ENCODE peak calls at places on chromosomes 6 and 20, in four cellular contexts. P is KBM-7, L is LoVo, D is Calu3. T is an unnamed sample.

GRCh38 chr6:6856538-6857523 is 250.9 kb upstream of the RREB1 start:
- DNase-seq in D (peak), L (peak), P (peak), T (peak)

GRCh38 chr6:4133941-4134838 is 1.2 kb downstream of the ECI2 start:
- DNase-seq in P (peak), L (no peak), D (peak), T (no peak)

GRCh38 chr6:155077784-155078183 is 82.7 kb downstream of the TIAM2 start:
- DNase-seq in P (peak), D (no peak), L (no peak), T (no peak)

GRCh38 chr20:16560661-16561060 is 12.6 kb downstream of the KIF16B start:
- DNase-seq in L (no peak), D (no peak), P (no peak), T (no peak)

GRCh38 chr6:125421853-125422252 is 120.1 kb upstream of the HDDC2 start:
- DNase-seq in D (peak), P (no peak), L (no peak), T (peak)

GRCh38 chr6:3457710-3458605 is 1.1 kb upstream of the SLC22A23 start:
- DNase-seq in L (peak), D (no peak), P (peak), T (no peak)

GRCh38 chr6:163333038-163333437 is 81.5 kb upstream of the QKI start:
- DNase-seq in P (no peak), D (no peak), L (no peak), T (no peak)

GRCh38 chr6:10184408-10185187 is 230.3 kb downstream of the TFAP2A start:
- DNase-seq in D (no peak), L (no peak), P (no peak), T (no peak)

GRCh38 chr20:57240850-57241429 is 25.5 kb downstream of the BMP7 start:
- DNase-seq in D (no peak), L (no peak), P (no peak), T (no peak)

GRCh38 chr6:108565893-108566292 is 5.2 kb downstream of the FOXO3 start:
- DNase-seq in D (no peak), P (peak), L (no peak), T (no peak)

GRCh38 chr6:95383878-95384277 is 193.5 kb upstream of the MANEA start:
- DNase-seq in P (no peak), D (no peak), L (no peak), T (peak)

GRCh38 chr20:50799890-50800550 is 5.2 kb downstream of the BCAS4 start:
- DNase-seq in P (no peak), L (no peak), D (no peak), T (peak)

GRCh38 chr6:14984454-14984853 is 261.4 kb upstream of the JARID2 start:
- DNase-seq in D (peak), L (no peak), P (no peak), T (no peak)

GRCh38 chr6:160960839-160961238 is 30.7 kb upstream of the MAP3K4 start:
- DNase-seq in D (no peak), L (no peak), P (no peak), T (no peak)

GRCh38 chr6:12271997-12272396 is 18.2 kb upstream of the EDN1 start:
- DNase-seq in P (no peak), D (no peak), L (no peak), T (no peak)

GRCh38 chr20:53818457-53819177 is 225.0 kb upstream of the ZNF217 start:
- DNase-seq in D (no peak), L (no peak), P (no peak), T (no peak)

GRCh38 chr20:53943522-53944291 is 126.7 kb downstream of the BCAS1 start:
- DNase-seq in L (peak), D (peak), P (peak), T (no peak)

GRCh38 chr6:2522521-2522920 is 228.2 kb downstream of the MYLK4 start:
- DNase-seq in L (peak), D (no peak), P (peak), T (no peak)

GRCh38 chr6:89357390-89357789 is 4.9 kb upstream of the UBE2J1 start:
- DNase-seq in P (peak), L (no peak), D (no peak), T (no peak)

GRCh38 chr6:21277601-21278043 is 315.9 kb upstream of the SOX4 start:
- DNase-seq in P (no peak), L (peak), D (peak), T (no peak)

T was measured in posterior vena cava.